ENCODE peak calls at places on chromosomes 2 and 18, in ten cellular contexts. H is GM12865; U is IMR-90; S is HFF-Myc; X is gastrocnemius medialis; R is GM20000; V is AG10803; E is CD4-positive, alpha-beta T cell; Q is CD8-positive, alpha-beta T cell; K is suprapubic skin. D is an unnamed sample.

GRCh38 chr2:20350105-20350712 is 435 bp downstream of the PUM2 start:
- DNase-seq in H (peak), U (no peak), S (no peak), X (peak), R (peak), V (no peak), E (peak), Q (no peak), K (no peak), D (no peak)

GRCh38 chr18:5142859-5143258 is 54.2 kb downstream of the AKAIN1 start:
- DNase-seq in H (no peak), U (no peak), S (no peak), X (no peak), R (no peak), V (no peak), E (no peak), Q (no peak), K (no peak), D (no peak)

GRCh38 chr2:241559489-241560180 is 1.1 kb downstream of the BOK start:
- DNase-seq in H (peak), U (peak), S (no peak), X (no peak), R (peak), V (peak), E (no peak), Q (no peak), K (no peak), D (no peak)

GRCh38 chr2:237471457-237472186 is 15.4 kb upstream of the MLPH start:
- DNase-seq in H (peak), U (peak), S (no peak), X (no peak), R (peak), V (peak), E (peak), Q (no peak), K (peak), D (no peak)

GRCh38 chr2:55965966-55966365 is 42.4 kb upstream of the EFEMP1 start:
- DNase-seq in H (no peak), U (peak), S (no peak), X (no peak), R (no peak), V (peak), E (no peak), Q (no peak), K (no peak), D (no peak)

GRCh38 chr2:44771510-44771909 is 170.0 kb upstream of the SIX3 start:
- DNase-seq in H (no peak), U (no peak), S (no peak), X (no peak), R (no peak), V (no peak), E (no peak), Q (no peak), K (no peak), D (no peak)

GRCh38 chr2:138814123-138814883 is 34.1 kb upstream of the NXPH2 start:
- DNase-seq in H (peak), U (no peak), S (no peak), X (no peak), R (no peak), V (no peak), E (no peak), Q (no peak), K (no peak), D (no peak)

GRCh38 chr18:76491436-76491800 is 3.6 kb downstream of the ZNF516 start:
- DNase-seq in H (peak), U (peak), S (no peak), X (peak), R (peak), V (peak), E (peak), Q (peak), K (no peak), D (no peak)

GRCh38 chr2:61469424-61470121 is 1.3 kb downstream of the USP34 start:
- DNase-seq in H (no peak), U (peak), S (no peak), X (no peak), R (no peak), V (no peak), E (no peak), Q (no peak), K (no peak), D (no peak)

GRCh38 chr2:194545978-194546377 is 1111.0 kb upstream of the SLC39A10 start:
- DNase-seq in H (no peak), U (no peak), S (no peak), X (no peak), R (no peak), V (no peak), E (no peak), Q (no peak), K (no peak), D (peak)

GRCh38 chr2:28610583-28611201 is 114.8 kb downstream of the PLB1 start:
- DNase-seq in H (peak), U (peak), S (peak), X (peak), R (no peak), V (peak), E (peak), Q (no peak), K (no peak), D (peak)

GRCh38 chr2:11572996-11573395 is 39.2 kb downstream of the GREB1 start:
- DNase-seq in H (no peak), U (no peak), S (no peak), X (no peak), R (no peak), V (no peak), E (no peak), Q (no peak), K (no peak), D (no peak)
- TF ChIP-seq CTCF in H (no peak), U (no peak), S (no peak), X (no peak), R (no peak), V (no peak), E (no peak), Q (no peak), K (no peak), D (no peak)

GRCh38 chr18:69638056-69638455 is 237.4 kb downstream of the DOK6 start:
- DNase-seq in H (no peak), U (no peak), S (no peak), X (no peak), R (no peak), V (no peak), E (no peak), Q (no peak), K (no peak), D (no peak)

GRCh38 chr18:69635482-69635881 is 234.8 kb downstream of the DOK6 start:
- DNase-seq in H (no peak), U (no peak), S (no peak), X (no peak), R (no peak), V (no peak), E (no peak), Q (no peak), K (no peak), D (no peak)

GRCh38 chr18:69631281-69631680 is 230.6 kb downstream of the DOK6 start:
- DNase-seq in H (no peak), U (no peak), S (no peak), X (no peak), R (no peak), V (peak), E (no peak), Q (no peak), K (no peak), D (peak)

DNA sequence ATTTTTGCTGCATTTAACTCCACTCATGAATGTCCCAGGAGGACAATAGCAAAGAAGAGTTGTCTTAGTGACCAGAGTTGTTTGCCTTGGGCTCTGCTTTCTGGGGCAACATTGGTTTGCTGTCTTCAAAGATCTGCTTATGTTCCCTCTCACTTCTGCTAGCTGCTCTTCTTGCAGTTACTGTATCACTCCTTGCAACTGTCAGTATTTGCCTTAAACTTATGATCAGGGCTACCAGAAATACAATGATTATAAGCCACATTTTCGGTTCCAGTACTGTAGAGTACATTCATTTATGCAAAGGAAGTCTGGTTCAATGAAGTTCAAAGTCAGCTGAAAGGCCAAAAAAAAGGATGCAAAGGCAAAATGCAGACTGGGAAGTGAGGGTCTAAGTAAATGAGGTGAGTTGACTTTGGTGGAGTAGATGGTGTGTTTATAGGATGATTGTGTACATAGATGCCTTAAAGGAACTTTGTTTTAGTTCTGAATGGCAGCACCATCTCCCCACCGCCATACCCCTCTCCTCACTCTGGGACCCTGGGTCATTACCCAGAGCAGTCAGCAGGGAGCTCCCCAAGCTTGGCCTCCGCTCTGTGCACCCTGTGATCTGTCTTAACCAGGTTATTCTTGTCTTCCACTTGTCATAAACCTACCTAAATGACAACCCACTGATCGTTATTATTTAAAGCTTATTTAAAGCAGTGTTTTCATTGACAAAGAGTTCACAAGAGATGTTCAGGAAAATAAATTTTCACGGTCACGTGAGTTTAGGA is 236.0 kb downstream of the DOK6 start:
- DNase-seq in H (peak), U (no peak), S (no peak), X (no peak), R (peak), V (no peak), E (peak), Q (no peak), K (no peak), D (no peak)
- TF ChIP-seq CTCF in H (peak), U (peak), S (peak), X (no peak), R (peak), V (peak), E (peak), Q (peak), K (no peak), D (peak)

DNA sequence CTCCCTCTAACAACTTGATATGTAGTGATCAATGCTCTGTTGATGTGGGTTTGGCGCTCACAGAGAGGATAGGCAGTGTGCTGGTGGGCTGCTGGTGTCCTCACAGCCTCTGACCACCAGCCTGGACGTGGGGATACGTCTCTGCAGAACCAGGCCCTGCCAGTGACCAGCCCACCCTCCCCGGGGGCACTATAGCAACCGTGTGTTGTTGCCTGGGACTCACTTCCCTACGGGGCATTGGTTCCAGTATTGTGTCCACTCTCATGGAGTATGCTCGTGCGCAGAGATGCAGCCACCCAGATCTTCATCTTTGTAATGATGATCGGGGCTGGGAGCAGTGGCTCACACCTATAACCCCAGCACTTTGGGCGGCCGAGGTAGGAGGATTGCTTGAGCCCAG is 180.1 kb downstream of the LDLRAD4 start:
- DNase-seq in H (no peak), U (no peak), S (no peak), X (no peak), R (no peak), V (no peak), E (no peak), Q (no peak), K (peak), D (no peak)
- TF ChIP-seq CTCF in H (no peak), U (no peak), S (no peak), X (no peak), R (no peak), V (no peak), E (no peak), Q (no peak), K (no peak), D (no peak)

GRCh38 chr18:28176933-28177827 is at the start of gene CDH2:
- DNase-seq in H (no peak), U (peak), S (peak), X (no peak), R (peak), V (peak), E (no peak), Q (no peak), K (no peak), D (peak)
- TF ChIP-seq CTCF in H (no peak), U (peak), S (no peak), X (no peak), R (no peak), V (no peak), E (no peak), Q (no peak), K (no peak), D (no peak)

DNA sequence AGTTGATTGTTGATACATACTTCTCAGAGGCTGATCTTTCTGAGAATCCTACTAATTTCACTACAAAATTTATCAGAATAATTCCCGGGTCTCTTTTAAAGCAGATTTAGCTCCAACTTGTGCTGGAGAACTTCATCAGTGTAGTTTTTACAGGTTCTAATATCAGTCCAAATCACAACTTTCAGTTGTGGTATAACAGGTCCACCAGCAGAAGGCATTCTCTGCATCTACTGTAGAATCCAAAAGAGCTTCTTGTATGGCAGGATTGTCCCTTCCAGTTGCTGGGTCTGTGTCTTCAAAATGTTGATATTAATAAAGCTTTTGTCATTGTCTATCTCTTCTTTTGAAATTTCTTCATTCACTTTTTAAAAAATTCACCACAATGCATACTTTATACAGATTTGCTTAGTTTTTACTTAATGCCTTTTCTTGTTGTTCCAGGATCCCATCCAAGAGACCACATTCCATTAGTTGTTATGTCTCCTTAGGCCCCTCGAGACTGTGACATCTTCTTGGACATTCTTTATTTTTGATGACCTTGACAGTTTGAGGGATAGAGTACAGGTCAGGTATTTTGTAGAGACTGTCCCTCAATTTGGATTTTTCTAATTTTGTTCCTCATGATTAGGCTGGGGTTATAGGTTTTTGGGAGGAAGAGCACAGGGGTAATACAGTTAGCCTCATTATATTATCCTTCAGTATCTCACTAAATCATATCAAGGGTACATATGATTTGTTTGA is 490.5 kb upstream of the MEX3C start:
- DNase-seq in H (no peak), U (no peak), S (no peak), X (no peak), R (no peak), V (no peak), E (no peak), Q (no peak), K (no peak), D (no peak)
- TF ChIP-seq CTCF in H (no peak), U (no peak), S (no peak), X (no peak), R (no peak), V (no peak), E (no peak), Q (no peak), K (no peak), D (no peak)

GRCh38 chr2:54775710-54776109 is 52.2 kb downstream of the EML6 start:
- DNase-seq in H (no peak), U (no peak), S (no peak), X (no peak), R (no peak), V (no peak), E (no peak), Q (no peak), K (no peak), D (no peak)

GRCh38 chr2:54772110-54772509 is 48.6 kb downstream of the EML6 start:
- DNase-seq in H (no peak), U (peak), S (no peak), X (no peak), R (no peak), V (peak), E (no peak), Q (no peak), K (no peak), D (peak)

GRCh38 chr2:54773233-54773632 is 49.8 kb downstream of the EML6 start:
- DNase-seq in H (no peak), U (no peak), S (no peak), X (no peak), R (no peak), V (no peak), E (no peak), Q (no peak), K (no peak), D (no peak)

GRCh38 chr2:54772531-54772930 is 49.1 kb downstream of the EML6 start:
- DNase-seq in H (no peak), U (no peak), S (no peak), X (no peak), R (no peak), V (peak), E (no peak), Q (no peak), K (no peak), D (peak)

GRCh38 chr2:54773838-54774237 is 50.4 kb downstream of the EML6 start:
- DNase-seq in H (no peak), U (no peak), S (no peak), X (no peak), R (no peak), V (no peak), E (no peak), Q (no peak), K (no peak), D (no peak)
- TF ChIP-seq CTCF in H (no peak), U (no peak), S (peak), X (no peak), R (no peak), V (peak), E (no peak), Q (no peak), K (no peak), D (peak)

GRCh38 chr18:41906528-41907256 is 48.3 kb upstream of the PIK3C3 start:
- DNase-seq in H (peak), U (peak), S (peak), X (no peak), R (peak), V (peak), E (no peak), Q (no peak), K (no peak), D (peak)
- TF ChIP-seq CTCF in H (peak), U (peak), S (peak), X (peak), R (peak), V (peak), E (peak), Q (peak), K (peak), D (peak)

GRCh38 chr2:73291093-73291460 is 2.3 kb downstream of the EGR4 start:
- DNase-seq in H (peak), U (peak), S (no peak), X (no peak), R (peak), V (peak), E (peak), Q (no peak), K (no peak), D (peak)

GRCh38 chr2:73292316-73292905 is 937 bp downstream of the EGR4 start:
- DNase-seq in H (no peak), U (no peak), S (no peak), X (no peak), R (peak), V (no peak), E (no peak), Q (no peak), K (no peak), D (no peak)

GRCh38 chr2:73291461-73292315 is 1.7 kb downstream of the EGR4 start:
- DNase-seq in H (no peak), U (no peak), S (no peak), X (no peak), R (peak), V (no peak), E (no peak), Q (no peak), K (no peak), D (no peak)

GRCh38 chr2:73290049-73290839 is 3.1 kb downstream of the EGR4 start:
- DNase-seq in H (peak), U (peak), S (no peak), X (no peak), R (peak), V (no peak), E (peak), Q (no peak), K (no peak), D (peak)

DNA sequence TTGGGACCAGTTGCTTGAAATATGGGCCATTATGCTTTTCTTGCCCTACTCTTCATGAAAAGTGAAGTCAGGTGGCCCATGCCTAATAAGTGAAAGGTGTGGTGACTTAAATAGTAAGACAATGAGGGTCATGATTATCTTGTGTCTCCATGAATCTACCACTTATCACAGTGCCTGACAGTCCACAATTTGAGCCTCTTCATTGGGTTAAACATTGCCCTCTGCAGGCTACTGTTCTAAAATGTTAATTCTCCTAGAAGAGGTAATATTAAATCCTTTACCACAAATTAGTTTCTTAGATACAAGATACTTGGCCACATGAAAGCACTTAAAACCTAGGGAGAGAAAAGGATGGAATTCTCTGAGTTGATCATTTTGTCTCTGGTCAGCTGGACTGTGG is 4.0 kb downstream of the EGR4 start:
- DNase-seq in H (no peak), U (no peak), S (no peak), X (no peak), R (no peak), V (no peak), E (no peak), Q (no peak), K (no peak), D (no peak)
- TF ChIP-seq CTCF in H (no peak), U (no peak), S (no peak), X (no peak), R (no peak), V (no peak), E (no peak), Q (no peak), K (no peak), D (peak)

GRCh38 chr2:240141736-240142135 is 1.3 kb upstream of the OTOS start:
- DNase-seq in H (no peak), U (no peak), S (no peak), X (no peak), R (no peak), V (no peak), E (no peak), Q (no peak), K (no peak), D (no peak)
- TF ChIP-seq CTCF in H (no peak), U (no peak), S (no peak), X (no peak), R (no peak), V (no peak), E (no peak), Q (no peak), K (no peak), D (no peak)

D was measured in foreskin keratinocyte.